ENCODE peak calls at places on chromosomes 5 and 9, in ten cellular contexts. One of them, this sample, is unnamed.

GRCh38 chr5:133780619-133781280 is 168.4 kb upstream of the FSTL4 start:
- DNase-seq in foreskin keratinocyte: no peak
- DNase-seq in RPMI8226: no peak
- DNase-seq in heart right ventricle: peak; percentile 22
- DNase-seq in SK-MEL-5: no peak
- DNase-seq in HTR-8/SVneo: no peak
- DNase-seq in psoas muscle: peak; percentile 77
- DNase-seq in kidney tubule cell: no peak
- DNase-seq in effector memory CD4-positive, alpha-beta T cell: no peak
- DNase-seq in activated gamma-delta T cell treated with Interleukin-2 at 50 U/mL for 16 hours: no peak
- DNase-seq in this sample: no peak

GRCh38 chr5:10635257-10635860 is 71.5 kb downstream of the ANKRD33B start:
- DNase-seq in HTR-8/SVneo: peak; percentile 68
- DNase-seq in kidney tubule cell: peak; percentile 86
- DNase-seq in activated gamma-delta T cell treated with Interleukin-2 at 50 U/mL for 16 hours: no peak
- DNase-seq in foreskin keratinocyte: no peak
- DNase-seq in psoas muscle: no peak
- DNase-seq in heart right ventricle: no peak
- DNase-seq in effector memory CD4-positive, alpha-beta T cell: no peak
- DNase-seq in SK-MEL-5: no peak
- DNase-seq in RPMI8226: no peak
- DNase-seq in this sample: no peak

GRCh38 chr5:147481857-147482256 is 28.0 kb downstream of the DPYSL3 start:
- DNase-seq in HTR-8/SVneo: no peak
- DNase-seq in heart right ventricle: no peak
- DNase-seq in foreskin keratinocyte: peak; percentile 70
- DNase-seq in RPMI8226: no peak
- DNase-seq in psoas muscle: no peak
- DNase-seq in SK-MEL-5: no peak
- DNase-seq in activated gamma-delta T cell treated with Interleukin-2 at 50 U/mL for 16 hours: no peak
- DNase-seq in effector memory CD4-positive, alpha-beta T cell: no peak
- DNase-seq in kidney tubule cell: peak; percentile 71
- DNase-seq in this sample: peak; percentile 38

GRCh38 chr9:87343816-87344438 is 153.7 kb upstream of the DAPK1 start:
- DNase-seq in effector memory CD4-positive, alpha-beta T cell: no peak
- DNase-seq in heart right ventricle: no peak
- DNase-seq in activated gamma-delta T cell treated with Interleukin-2 at 50 U/mL for 16 hours: no peak
- DNase-seq in RPMI8226: no peak
- DNase-seq in HTR-8/SVneo: no peak
- DNase-seq in psoas muscle: no peak
- DNase-seq in SK-MEL-5: no peak
- DNase-seq in foreskin keratinocyte: peak; percentile 61
- DNase-seq in kidney tubule cell: peak; percentile 39
- DNase-seq in this sample: no peak

GRCh38 chr5:178348356-178349146 is 115.9 kb upstream of the PHYKPL start:
- DNase-seq in HTR-8/SVneo: no peak
- DNase-seq in heart right ventricle: no peak
- DNase-seq in RPMI8226: no peak
- DNase-seq in foreskin keratinocyte: no peak
- DNase-seq in effector memory CD4-positive, alpha-beta T cell: no peak
- DNase-seq in SK-MEL-5: no peak
- DNase-seq in activated gamma-delta T cell treated with Interleukin-2 at 50 U/mL for 16 hours: no peak
- DNase-seq in kidney tubule cell: no peak
- DNase-seq in psoas muscle: peak; percentile 34
- DNase-seq in this sample: no peak

GRCh38 chr9:77475641-77476473 is 172.3 kb downstream of the GNA14 start:
- DNase-seq in foreskin keratinocyte: no peak
- DNase-seq in RPMI8226: no peak
- DNase-seq in HTR-8/SVneo: no peak
- DNase-seq in heart right ventricle: no peak
- DNase-seq in kidney tubule cell: no peak
- DNase-seq in SK-MEL-5: no peak
- DNase-seq in activated gamma-delta T cell treated with Interleukin-2 at 50 U/mL for 16 hours: peak; percentile 21
- DNase-seq in effector memory CD4-positive, alpha-beta T cell: peak; percentile 4
- DNase-seq in psoas muscle: no peak
- DNase-seq in this sample: no peak

GRCh38 chr5:57735754-57736153 is 253.1 kb upstream of the ACTBL2 start:
- DNase-seq in psoas muscle: no peak
- DNase-seq in activated gamma-delta T cell treated with Interleukin-2 at 50 U/mL for 16 hours: no peak
- DNase-seq in effector memory CD4-positive, alpha-beta T cell: no peak
- DNase-seq in heart right ventricle: no peak
- DNase-seq in RPMI8226: no peak
- DNase-seq in foreskin keratinocyte: peak; percentile 75
- DNase-seq in SK-MEL-5: no peak
- DNase-seq in kidney tubule cell: peak; percentile 96
- DNase-seq in HTR-8/SVneo: peak; percentile 41
- DNase-seq in this sample: no peak

GRCh38 chr9:6598249-6598725 is 47.2 kb downstream of the GLDC start:
- DNase-seq in RPMI8226: no peak
- DNase-seq in HTR-8/SVneo: no peak
- DNase-seq in heart right ventricle: no peak
- DNase-seq in activated gamma-delta T cell treated with Interleukin-2 at 50 U/mL for 16 hours: no peak
- DNase-seq in effector memory CD4-positive, alpha-beta T cell: no peak
- DNase-seq in foreskin keratinocyte: no peak
- DNase-seq in kidney tubule cell: peak; percentile 8
- DNase-seq in psoas muscle: no peak
- DNase-seq in SK-MEL-5: no peak
- DNase-seq in this sample: no peak

GRCh38 chr5:115888027-115888426 is 46.3 kb downstream of the AP3S1 start:
- DNase-seq in activated gamma-delta T cell treated with Interleukin-2 at 50 U/mL for 16 hours: no peak
- DNase-seq in psoas muscle: no peak
- DNase-seq in SK-MEL-5: peak; percentile 47
- DNase-seq in HTR-8/SVneo: no peak
- DNase-seq in heart right ventricle: no peak
- DNase-seq in foreskin keratinocyte: no peak
- DNase-seq in RPMI8226: no peak
- DNase-seq in effector memory CD4-positive, alpha-beta T cell: no peak
- DNase-seq in kidney tubule cell: peak; percentile 16
- DNase-seq in this sample: no peak

GRCh38 chr5:107476783-107477182 is 194.0 kb downstream of the EFNA5 start:
- DNase-seq in foreskin keratinocyte: no peak
- DNase-seq in HTR-8/SVneo: no peak
- DNase-seq in psoas muscle: no peak
- DNase-seq in heart right ventricle: no peak
- DNase-seq in effector memory CD4-positive, alpha-beta T cell: no peak
- DNase-seq in kidney tubule cell: peak; percentile 71
- DNase-seq in activated gamma-delta T cell treated with Interleukin-2 at 50 U/mL for 16 hours: no peak
- DNase-seq in RPMI8226: peak; percentile 41
- DNase-seq in SK-MEL-5: no peak
- DNase-seq in this sample: no peak

GRCh38 chr9:135683401-135684034 is 15.8 kb downstream of the SOHLH1 start:
- DNase-seq in effector memory CD4-positive, alpha-beta T cell: no peak
- DNase-seq in heart right ventricle: no peak
- DNase-seq in psoas muscle: no peak
- DNase-seq in kidney tubule cell: no peak
- DNase-seq in activated gamma-delta T cell treated with Interleukin-2 at 50 U/mL for 16 hours: no peak
- DNase-seq in HTR-8/SVneo: no peak
- DNase-seq in foreskin keratinocyte: no peak
- DNase-seq in RPMI8226: no peak
- DNase-seq in SK-MEL-5: no peak
- DNase-seq in this sample: no peak

GRCh38 chr9:34550016-34550680 is 27.4 kb upstream of the ENHO start:
- DNase-seq in HTR-8/SVneo: no peak
- DNase-seq in RPMI8226: peak; percentile 41
- DNase-seq in heart right ventricle: no peak
- DNase-seq in activated gamma-delta T cell treated with Interleukin-2 at 50 U/mL for 16 hours: no peak
- DNase-seq in effector memory CD4-positive, alpha-beta T cell: no peak
- DNase-seq in kidney tubule cell: no peak
- DNase-seq in psoas muscle: no peak
- DNase-seq in foreskin keratinocyte: no peak
- DNase-seq in SK-MEL-5: no peak
- DNase-seq in this sample: no peak

GRCh38 chr9:136016221-136016881 is 55.2 kb upstream of the UBAC1 start:
- DNase-seq in activated gamma-delta T cell treated with Interleukin-2 at 50 U/mL for 16 hours: no peak
- DNase-seq in SK-MEL-5: no peak
- DNase-seq in effector memory CD4-positive, alpha-beta T cell: no peak
- DNase-seq in kidney tubule cell: no peak
- DNase-seq in foreskin keratinocyte: no peak
- DNase-seq in heart right ventricle: no peak
- DNase-seq in RPMI8226: no peak
- DNase-seq in psoas muscle: peak; percentile 30
- DNase-seq in HTR-8/SVneo: no peak
- DNase-seq in this sample: no peak

GRCh38 chr5:152246401-152246800 is 158.7 kb downstream of the NMUR2 start:
- DNase-seq in activated gamma-delta T cell treated with Interleukin-2 at 50 U/mL for 16 hours: no peak
- DNase-seq in psoas muscle: no peak
- DNase-seq in HTR-8/SVneo: no peak
- DNase-seq in SK-MEL-5: no peak
- DNase-seq in kidney tubule cell: peak; percentile 6
- DNase-seq in RPMI8226: peak; percentile 42
- DNase-seq in heart right ventricle: peak; percentile 28
- DNase-seq in effector memory CD4-positive, alpha-beta T cell: no peak
- DNase-seq in foreskin keratinocyte: no peak
- DNase-seq in this sample: no peak

GRCh38 chr5:115366223-115366622 is 69.8 kb upstream of the CCDC112 start:
- DNase-seq in SK-MEL-5: peak; percentile 37
- DNase-seq in activated gamma-delta T cell treated with Interleukin-2 at 50 U/mL for 16 hours: no peak
- DNase-seq in HTR-8/SVneo: peak; percentile 86
- DNase-seq in heart right ventricle: peak; percentile 18
- DNase-seq in foreskin keratinocyte: peak; percentile 90
- DNase-seq in kidney tubule cell: peak; percentile 94
- DNase-seq in effector memory CD4-positive, alpha-beta T cell: no peak
- DNase-seq in RPMI8226: no peak
- DNase-seq in psoas muscle: peak; percentile 59
- DNase-seq in this sample: peak; percentile 35

GRCh38 chr5:44884036-44884435 is 75.3 kb downstream of the MRPS30 start:
- DNase-seq in RPMI8226: no peak
- DNase-seq in effector memory CD4-positive, alpha-beta T cell: no peak
- DNase-seq in kidney tubule cell: no peak
- DNase-seq in HTR-8/SVneo: no peak
- DNase-seq in activated gamma-delta T cell treated with Interleukin-2 at 50 U/mL for 16 hours: no peak
- DNase-seq in SK-MEL-5: no peak
- DNase-seq in heart right ventricle: no peak
- DNase-seq in psoas muscle: no peak
- DNase-seq in foreskin keratinocyte: no peak
- DNase-seq in this sample: no peak

GRCh38 chr9:33117306-33117705 is 40.8 kb upstream of the SMU1 start:
- DNase-seq in foreskin keratinocyte: no peak
- DNase-seq in kidney tubule cell: peak; percentile 37
- DNase-seq in HTR-8/SVneo: no peak
- DNase-seq in psoas muscle: no peak
- DNase-seq in RPMI8226: no peak
- DNase-seq in activated gamma-delta T cell treated with Interleukin-2 at 50 U/mL for 16 hours: no peak
- DNase-seq in heart right ventricle: no peak
- DNase-seq in effector memory CD4-positive, alpha-beta T cell: no peak
- DNase-seq in SK-MEL-5: peak; percentile 69
- DNase-seq in this sample: no peak

GRCh38 chr5:124057815-124058231 is 545.8 kb downstream of the CSNK1G3 start:
- DNase-seq in effector memory CD4-positive, alpha-beta T cell: no peak
- DNase-seq in SK-MEL-5: no peak
- DNase-seq in psoas muscle: no peak
- DNase-seq in heart right ventricle: no peak
- DNase-seq in activated gamma-delta T cell treated with Interleukin-2 at 50 U/mL for 16 hours: no peak
- DNase-seq in RPMI8226: peak; percentile 47
- DNase-seq in foreskin keratinocyte: no peak
- DNase-seq in kidney tubule cell: no peak
- DNase-seq in HTR-8/SVneo: no peak
- DNase-seq in this sample: peak; percentile 85

GRCh38 chr5:169280286-169280685 is 20.7 kb downstream of the SLIT3 start:
- DNase-seq in heart right ventricle: no peak
- DNase-seq in RPMI8226: no peak
- DNase-seq in SK-MEL-5: no peak
- DNase-seq in foreskin keratinocyte: no peak
- DNase-seq in kidney tubule cell: no peak
- DNase-seq in psoas muscle: no peak
- DNase-seq in activated gamma-delta T cell treated with Interleukin-2 at 50 U/mL for 16 hours: no peak
- DNase-seq in effector memory CD4-positive, alpha-beta T cell: no peak
- DNase-seq in HTR-8/SVneo: no peak
- DNase-seq in this sample: peak; percentile 18

GRCh38 chr5:133969654-133970324 is 1.4 kb upstream of the C5orf15 start:
- DNase-seq in effector memory CD4-positive, alpha-beta T cell: no peak
- DNase-seq in foreskin keratinocyte: no peak
- DNase-seq in SK-MEL-5: peak; percentile 99
- DNase-seq in psoas muscle: no peak
- DNase-seq in RPMI8226: no peak
- DNase-seq in HTR-8/SVneo: no peak
- DNase-seq in activated gamma-delta T cell treated with Interleukin-2 at 50 U/mL for 16 hours: no peak
- DNase-seq in heart right ventricle: no peak
- DNase-seq in kidney tubule cell: peak; percentile 89
- DNase-seq in this sample: peak; percentile 84

GRCh38 chr5:173618927-173619519 is 2.6 kb upstream of the BOD1 start:
- DNase-seq in foreskin keratinocyte: no peak
- DNase-seq in activated gamma-delta T cell treated with Interleukin-2 at 50 U/mL for 16 hours: peak; percentile 29
- DNase-seq in SK-MEL-5: peak; percentile 68
- DNase-seq in kidney tubule cell: peak; percentile 70
- DNase-seq in psoas muscle: no peak
- DNase-seq in HTR-8/SVneo: peak; percentile 57
- DNase-seq in effector memory CD4-positive, alpha-beta T cell: peak; percentile 29
- DNase-seq in heart right ventricle: peak; percentile 54
- DNase-seq in RPMI8226: peak; percentile 69
- DNase-seq in this sample: peak; percentile 82

GRCh38 chr5:76084496-76085285 is 1.5 kb downstream of the SV2C start:
- DNase-seq in activated gamma-delta T cell treated with Interleukin-2 at 50 U/mL for 16 hours: no peak
- DNase-seq in psoas muscle: no peak
- DNase-seq in kidney tubule cell: no peak
- DNase-seq in SK-MEL-5: no peak
- DNase-seq in effector memory CD4-positive, alpha-beta T cell: no peak
- DNase-seq in HTR-8/SVneo: no peak
- DNase-seq in foreskin keratinocyte: no peak
- DNase-seq in heart right ventricle: no peak
- DNase-seq in RPMI8226: no peak
- DNase-seq in this sample: no peak

GRCh38 chr5:92941806-92942205 is 639.2 kb downstream of the NR2F1-AS1 start:
- DNase-seq in heart right ventricle: no peak
- DNase-seq in kidney tubule cell: peak; percentile 19
- DNase-seq in psoas muscle: no peak
- DNase-seq in foreskin keratinocyte: no peak
- DNase-seq in activated gamma-delta T cell treated with Interleukin-2 at 50 U/mL for 16 hours: no peak
- DNase-seq in HTR-8/SVneo: no peak
- DNase-seq in effector memory CD4-positive, alpha-beta T cell: no peak
- DNase-seq in SK-MEL-5: no peak
- DNase-seq in RPMI8226: no peak
- DNase-seq in this sample: no peak

GRCh38 chr9:74803366-74804017 is 84.2 kb downstream of the TRPM6 start:
- DNase-seq in heart right ventricle: no peak
- DNase-seq in kidney tubule cell: peak; percentile 82
- DNase-seq in activated gamma-delta T cell treated with Interleukin-2 at 50 U/mL for 16 hours: no peak
- DNase-seq in effector memory CD4-positive, alpha-beta T cell: no peak
- DNase-seq in SK-MEL-5: no peak
- DNase-seq in foreskin keratinocyte: peak; percentile 66
- DNase-seq in RPMI8226: no peak
- DNase-seq in psoas muscle: no peak
- DNase-seq in HTR-8/SVneo: no peak
- DNase-seq in this sample: no peak

GRCh38 chr5:178058321-178059012 is 54.9 kb upstream of the N4BP3 start:
- DNase-seq in psoas muscle: peak; percentile 7
- DNase-seq in HTR-8/SVneo: no peak
- DNase-seq in heart right ventricle: no peak
- DNase-seq in effector memory CD4-positive, alpha-beta T cell: no peak
- DNase-seq in foreskin keratinocyte: no peak
- DNase-seq in SK-MEL-5: no peak
- DNase-seq in RPMI8226: no peak
- DNase-seq in activated gamma-delta T cell treated with Interleukin-2 at 50 U/mL for 16 hours: no peak
- DNase-seq in kidney tubule cell: no peak
- DNase-seq in this sample: no peak

GRCh38 chr9:23754551-23754950 is 71.5 kb downstream of the ELAVL2 start:
- DNase-seq in HTR-8/SVneo: no peak
- DNase-seq in RPMI8226: no peak
- DNase-seq in activated gamma-delta T cell treated with Interleukin-2 at 50 U/mL for 16 hours: no peak
- DNase-seq in psoas muscle: no peak
- DNase-seq in SK-MEL-5: no peak
- DNase-seq in kidney tubule cell: peak; percentile 67
- DNase-seq in foreskin keratinocyte: no peak
- DNase-seq in heart right ventricle: no peak
- DNase-seq in effector memory CD4-positive, alpha-beta T cell: no peak
- DNase-seq in this sample: no peak

GRCh38 chr5:39146831-39147540 is 72.4 kb downstream of the FYB1 start:
- DNase-seq in psoas muscle: no peak
- DNase-seq in HTR-8/SVneo: no peak
- DNase-seq in effector memory CD4-positive, alpha-beta T cell: no peak
- DNase-seq in heart right ventricle: no peak
- DNase-seq in kidney tubule cell: no peak
- DNase-seq in foreskin keratinocyte: no peak
- DNase-seq in RPMI8226: no peak
- DNase-seq in activated gamma-delta T cell treated with Interleukin-2 at 50 U/mL for 16 hours: no peak
- DNase-seq in SK-MEL-5: peak; percentile 97
- DNase-seq in this sample: peak; percentile 91

GRCh38 chr9:95507456-95508241 is 9.1 kb downstream of the PTCH1 start:
- DNase-seq in kidney tubule cell: peak; percentile 80
- DNase-seq in heart right ventricle: peak; percentile 70
- DNase-seq in effector memory CD4-positive, alpha-beta T cell: peak; percentile 18
- DNase-seq in psoas muscle: peak; percentile 68
- DNase-seq in RPMI8226: peak; percentile 68
- DNase-seq in HTR-8/SVneo: no peak
- DNase-seq in activated gamma-delta T cell treated with Interleukin-2 at 50 U/mL for 16 hours: peak; percentile 37
- DNase-seq in SK-MEL-5: peak; percentile 59
- DNase-seq in foreskin keratinocyte: peak; percentile 80
- DNase-seq in this sample: peak; percentile 83